ENCODE peak calls at places on chromosomes 7 and 10, in six cellular contexts. L is NCI-H748 treated with DMSO at 0.1 percent for 48 hours; R is neural crest cell; N is AG04450; T is Right ventricle myocardium superior; V is activated effector memory CD4-positive, alpha-beta T cell treated with anti-CD3 and anti-CD28 coated beads, Interleukin-2, amount 50 U/mL, for 16 hours. U is an unnamed sample.

GRCh38 chr7:1883031-1883761 is 213.1 kb downstream of the ELFN1 start:
- DNase-seq in L (no peak), T (no peak), V (no peak), N (peak), R (no peak), U (no peak)

GRCh38 chr7:134660961-134661376 is 14.3 kb downstream of the BPGM start:
- DNase-seq in T (no peak), R (no peak), V (no peak), N (peak), L (no peak), U (no peak)

GRCh38 chr7:45196374-45196773 is 38.8 kb downstream of the RAMP3 start:
- DNase-seq in L (no peak), N (no peak), V (peak), T (no peak), R (no peak), U (peak)

GRCh38 chr7:88224596-88225275 is 4.9 kb upstream of the SRI start:
- DNase-seq in L (no peak), T (no peak), N (no peak), R (no peak), V (no peak), U (no peak)

GRCh38 chr10:7258948-7259523 is 151.8 kb downstream of the SFMBT2 start:
- DNase-seq in T (peak), V (peak), L (no peak), N (no peak), R (no peak), U (peak)

GRCh38 chr10:49177391-49178355 is 10.5 kb downstream of the TMEM273 start:
- DNase-seq in L (no peak), T (peak), V (peak), N (peak), R (no peak), U (no peak)

GRCh38 chr7:121447191-121447920 is 51.2 kb upstream of the FAM3C start:
- DNase-seq in L (no peak), N (no peak), R (no peak), V (no peak), T (peak), U (no peak)

GRCh38 chr10:94085766-94086437 is 92.2 kb downstream of the PLCE1 start:
- DNase-seq in R (no peak), N (no peak), V (no peak), L (no peak), T (no peak), U (no peak)

GRCh38 chr10:107553470-107553869 is 389.0 kb upstream of the SORCS1 start:
- DNase-seq in N (no peak), T (no peak), R (no peak), L (no peak), V (no peak), U (no peak)

GRCh38 chr10:132889091-132889490 is 53.3 kb downstream of the CFAP46 start:
- DNase-seq in V (peak), R (no peak), T (no peak), L (no peak), N (no peak), U (no peak)

GRCh38 chr10:70851597-70852475 is 36.1 kb downstream of the SGPL1 start:
- DNase-seq in R (no peak), T (no peak), V (no peak), L (no peak), N (no peak), U (no peak)

GRCh38 chr7:108138911-108139310 is 8.8 kb upstream of the LAMB4 start:
- DNase-seq in T (no peak), V (no peak), N (no peak), L (no peak), R (no peak), U (no peak)

GRCh38 chr7:157022681-157023588 is 12.5 kb upstream of the MNX1 start:
- DNase-seq in R (no peak), L (no peak), T (no peak), V (no peak), N (no peak), U (no peak)

GRCh38 chr10:51063659-51064535 is 10.4 kb upstream of the PRKG1 start:
- DNase-seq in L (no peak), N (peak), T (no peak), R (no peak), V (no peak), U (no peak)

GRCh38 chr7:73822319-73823173 is 8.2 kb upstream of the CLDN4 start:
- DNase-seq in R (no peak), L (no peak), N (peak), V (no peak), T (peak), U (no peak)

GRCh38 chr7:116687801-116688201 is 15.8 kb downstream of the MET start:
- DNase-seq in R (no peak), V (no peak), N (peak), T (no peak), L (no peak), U (no peak)

GRCh38 chr10:126058104-126058503 is 161.7 kb downstream of the FANK1 start:
- DNase-seq in L (no peak), R (no peak), V (no peak), T (no peak), N (no peak), U (no peak)

GRCh38 chr7:122748195-122748594 is 45.5 kb upstream of the RNF148 start:
- DNase-seq in T (no peak), V (no peak), N (no peak), L (no peak), R (no peak), U (no peak)

GRCh38 chr7:136687693-136688322 is 180.6 kb upstream of the CHRM2 start:
- DNase-seq in L (peak), N (peak), R (peak), T (no peak), V (no peak), U (no peak)

GRCh38 chr7:40356871-40357676 is 222.3 kb downstream of the SUGCT start:
- DNase-seq in R (no peak), V (no peak), N (no peak), T (no peak), L (no peak), U (no peak)

GRCh38 chr10:30435068-30435422 is 1.1 kb downstream of the MAP3K8 start:
- DNase-seq in V (no peak), T (peak), R (no peak), N (no peak), L (no peak), U (peak)

GRCh38 chr7:26291699-26292538 is at the start of gene SNX10:
- DNase-seq in N (no peak), R (peak), V (peak), L (peak), T (peak), U (peak)

GRCh38 chr7:155813791-155814568 is 1.7 kb upstream of the SHH start:
- DNase-seq in V (no peak), N (no peak), R (no peak), L (no peak), T (no peak), U (no peak)

GRCh38 chr10:125115409-125115808 is 45.0 kb downstream of the CTBP2 start:
- DNase-seq in R (no peak), N (no peak), L (no peak), T (no peak), V (peak), U (no peak)

GRCh38 chr10:83252169-83252568 is 887.1 kb upstream of the GHITM start:
- DNase-seq in R (no peak), L (no peak), N (no peak), T (no peak), V (no peak), U (no peak)

GRCh38 chr7:135714534-135715009 is 13.4 kb downstream of the SLC13A4 start:
- DNase-seq in R (peak), N (peak), T (no peak), L (no peak), V (no peak), U (no peak)

GRCh38 chr10:51585742-51586141 is 113.7 kb downstream of the CSTF2T start:
- DNase-seq in T (no peak), R (no peak), N (no peak), V (no peak), L (no peak), U (no peak)

GRCh38 chr7:150585199-150585598 is 18.0 kb downstream of the GIMAP4 start:
- DNase-seq in L (no peak), R (no peak), T (no peak), N (no peak), V (no peak), U (no peak)

GRCh38 chr7:150556521-150557138 is 10.6 kb upstream of the GIMAP4 start:
- DNase-seq in R (no peak), T (no peak), N (no peak), V (no peak), L (no peak), U (no peak)

GRCh38 chr7:112081778-112082177 is 124.4 kb downstream of the DOCK4 start:
- DNase-seq in L (no peak), V (no peak), R (no peak), N (no peak), T (no peak), U (no peak)

GRCh38 chr10:101032637-101033201 is 1.7 kb downstream of the SFXN3 start:
- DNase-seq in T (peak), N (peak), R (no peak), V (peak), L (no peak), U (no peak)

GRCh38 chr7:93821463-93821862 is 69.1 kb downstream of the TFPI2 start:
- DNase-seq in L (no peak), N (no peak), R (no peak), V (no peak), T (no peak), U (no peak)

GRCh38 chr7:72080349-72080766 is 331.8 kb downstream of the CALN1 start:
- DNase-seq in R (no peak), L (no peak), V (no peak), N (no peak), T (no peak), U (no peak)

GRCh38 chr7:31478744-31479143 is 35.1 kb upstream of the ITPRID1 start:
- DNase-seq in T (no peak), V (no peak), N (no peak), R (no peak), L (no peak), U (no peak)

GRCh38 chr7:5424689-5425506 is 1.3 kb upstream of the TNRC18 start:
- DNase-seq in N (no peak), R (peak), V (no peak), T (peak), L (peak), U (no peak)

U was measured in B cell.